ENCODE peak calls at places on chromosomes 12 and 14, in four cellular contexts. One of them, this sample, is unnamed.

GRCh38 chr12:106108187-106108816 is 30.5 kb downstream of the NUAK1 start:
- DNase-seq in uterus: no peak
- DNase-seq in HepG2: no peak
- DNase-seq in H1: no peak
- DNase-seq in this sample: no peak

GRCh38 chr12:46946137-46946536 is 120.3 kb upstream of the SLC38A4 start:
- DNase-seq in HepG2: no peak
- DNase-seq in uterus: no peak
- DNase-seq in H1: no peak
- DNase-seq in this sample: no peak

GRCh38 chr14:61608245-61609142 is 86.8 kb upstream of the HIF1A start:
- DNase-seq in HepG2: peak; percentile 71
- DNase-seq in H1: no peak
- DNase-seq in uterus: no peak
- DNase-seq in this sample: no peak

GRCh38 chr14:34615507-34615906 is 14.4 kb downstream of the SNX6 start:
- DNase-seq in HepG2: no peak
- DNase-seq in H1: no peak
- DNase-seq in uterus: no peak
- DNase-seq in this sample: no peak

GRCh38 chr14:91202234-91202974 is 42.1 kb downstream of the GPR68 start:
- DNase-seq in H1: no peak
- DNase-seq in uterus: no peak
- DNase-seq in HepG2: no peak
- DNase-seq in this sample: no peak

GRCh38 chr14:65045011-65045410 is 57.3 kb downstream of the MAX start:
- DNase-seq in uterus: no peak
- DNase-seq in H1: no peak
- DNase-seq in HepG2: no peak
- DNase-seq in this sample: no peak

GRCh38 chr14:103686831-103687485 is 28.3 kb downstream of the XRCC3 start:
- DNase-seq in H1: no peak
- DNase-seq in HepG2: no peak
- DNase-seq in uterus: no peak
- DNase-seq in this sample: no peak

GRCh38 chr14:50085570-50086315 is 30.6 kb downstream of the VCPKMT start:
- DNase-seq in H1: no peak
- DNase-seq in HepG2: no peak
- DNase-seq in uterus: no peak
- DNase-seq in this sample: no peak

GRCh38 chr14:73381379-73382013 is 76.8 kb downstream of the NUMB start:
- DNase-seq in H1: no peak
- DNase-seq in uterus: no peak
- DNase-seq in HepG2: no peak
- DNase-seq in this sample: no peak

GRCh38 chr14:54637270-54637669 is 70.3 kb downstream of the SAMD4A start:
- DNase-seq in uterus: no peak
- DNase-seq in HepG2: no peak
- DNase-seq in H1: peak; percentile 17
- DNase-seq in this sample: no peak

GRCh38 chr14:39398382-39398781 is 33.9 kb downstream of the FBXO33 start:
- DNase-seq in H1: no peak
- DNase-seq in HepG2: no peak
- DNase-seq in uterus: no peak
- DNase-seq in this sample: no peak

GRCh38 chr14:58501214-58501816 is 73.8 kb downstream of the KIAA0586 start:
- DNase-seq in HepG2: peak; percentile 54
- DNase-seq in uterus: no peak
- DNase-seq in H1: no peak
- DNase-seq in this sample: no peak

GRCh38 chr12:120983759-120984158 is 5.4 kb downstream of the HNF1A start:
- DNase-seq in uterus: no peak
- DNase-seq in H1: no peak
- DNase-seq in HepG2: no peak
- DNase-seq in this sample: no peak

GRCh38 chr12:85363382-85364190 is 83.6 kb downstream of the ALX1 start:
- DNase-seq in uterus: no peak
- DNase-seq in HepG2: no peak
- DNase-seq in H1: no peak
- DNase-seq in this sample: no peak

GRCh38 chr12:98894412-98895085 is 249.5 kb downstream of the APAF1 start:
- DNase-seq in H1: peak; percentile 69
- DNase-seq in uterus: no peak
- DNase-seq in HepG2: no peak
- DNase-seq in this sample: no peak

GRCh38 chr12:81596558-81596957 is 162.6 kb downstream of the PPFIA2 start:
- DNase-seq in uterus: no peak
- DNase-seq in HepG2: no peak
- DNase-seq in H1: no peak
- DNase-seq in this sample: no peak

GRCh38 chr12:65609359-65609771 is 214.9 kb upstream of the HMGA2 start:
- DNase-seq in uterus: no peak
- DNase-seq in HepG2: no peak
- DNase-seq in H1: no peak
- DNase-seq in this sample: no peak

GRCh38 chr12:57524814-57525614 is 2.4 kb downstream of the MBD6 start:
- DNase-seq in H1: no peak
- DNase-seq in uterus: no peak
- DNase-seq in HepG2: no peak
- DNase-seq in this sample: no peak

GRCh38 chr14:39229222-39229543 is 4.5 kb upstream of the MIA2 start:
- DNase-seq in uterus: no peak
- DNase-seq in H1: no peak
- DNase-seq in HepG2: no peak
- DNase-seq in this sample: no peak

GRCh38 chr14:80390911-80391310 is 179.6 kb upstream of the DIO2 start:
- DNase-seq in H1: no peak
- DNase-seq in uterus: no peak
- DNase-seq in HepG2: no peak
- DNase-seq in this sample: no peak

GRCh38 chr14:98826618-98827017 is 445.4 kb downstream of the BCL11B start:
- DNase-seq in uterus: no peak
- DNase-seq in H1: no peak
- DNase-seq in HepG2: no peak
- DNase-seq in this sample: no peak

GRCh38 chr14:75770635-75771034 is 109.6 kb downstream of the TTLL5 start:
- DNase-seq in HepG2: no peak
- DNase-seq in H1: no peak
- DNase-seq in uterus: peak; percentile 54
- DNase-seq in this sample: no peak

GRCh38 chr14:102608064-102608446 is 15.6 kb downstream of the RCOR1 start:
- DNase-seq in uterus: no peak
- DNase-seq in H1: no peak
- DNase-seq in HepG2: no peak
- DNase-seq in this sample: no peak

GRCh38 chr14:64279719-64280668 is 14.2 kb downstream of the ESR2 start:
- DNase-seq in uterus: no peak
- DNase-seq in H1: no peak
- DNase-seq in HepG2: no peak
- DNase-seq in this sample: no peak

GRCh38 chr12:89358805-89359204 is 6.5 kb upstream of the DUSP6 start:
- DNase-seq in uterus: no peak
- DNase-seq in H1: no peak
- DNase-seq in HepG2: no peak
- DNase-seq in this sample: no peak

GRCh38 chr14:69171569-69171968 is 18.6 kb upstream of the DCAF5 start:
- DNase-seq in uterus: no peak
- DNase-seq in HepG2: no peak
- DNase-seq in H1: no peak
- DNase-seq in this sample: no peak

GRCh38 chr14:92785601-92786426 is 8.3 kb upstream of the GOLGA5 start:
- DNase-seq in H1: no peak
- DNase-seq in uterus: peak; percentile 38
- DNase-seq in HepG2: no peak
- DNase-seq in this sample: no peak

GRCh38 chr12:45216297-45216982 is 545 bp downstream of the ANO6 start:
- DNase-seq in HepG2: peak; percentile 30
- DNase-seq in uterus: peak; percentile 52
- DNase-seq in H1: peak; percentile 74
- DNase-seq in this sample: peak; percentile 94

GRCh38 chr12:20024194-20024593 is 344.1 kb upstream of the PDE3A start:
- DNase-seq in H1: no peak
- DNase-seq in HepG2: no peak
- DNase-seq in uterus: no peak
- DNase-seq in this sample: no peak

GRCh38 chr14:71620401-71620800 is 311.8 kb upstream of the RGS6 start:
- DNase-seq in H1: no peak
- DNase-seq in uterus: no peak
- DNase-seq in HepG2: no peak
- DNase-seq in this sample: no peak

GRCh38 chr12:104910196-104910840 is 47.8 kb downstream of the SLC41A2 start:
- DNase-seq in H1: no peak
- DNase-seq in HepG2: no peak
- DNase-seq in uterus: no peak
- DNase-seq in this sample: no peak

GRCh38 chr12:15852383-15852782 is 29.8 kb upstream of the STRAP start:
- DNase-seq in uterus: no peak
- DNase-seq in H1: no peak
- DNase-seq in HepG2: no peak
- DNase-seq in this sample: no peak

DNA sequence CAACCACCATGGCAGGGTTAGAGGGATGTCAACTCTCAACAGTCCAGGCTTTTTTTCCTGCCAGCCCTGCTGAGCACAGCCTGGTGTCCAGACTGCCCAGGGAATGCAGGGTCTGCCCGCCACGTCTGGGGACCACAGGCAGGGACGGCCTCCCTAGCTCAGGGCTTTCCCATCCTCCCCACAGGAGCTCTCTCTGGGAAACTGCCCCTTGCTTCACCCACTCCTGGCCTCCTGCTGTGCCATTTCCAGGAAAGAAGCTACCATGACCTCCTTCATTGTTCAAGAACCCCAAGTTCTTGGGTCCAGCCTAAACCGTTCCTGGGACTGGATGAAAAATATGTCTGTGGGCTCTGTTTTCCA is 4.8 kb downstream of the SCNN1A start:
- DNase-seq in H1: no peak
- DNase-seq in HepG2: no peak
- DNase-seq in uterus: no peak
- DNase-seq in this sample: no peak
- H3K27ac ChIP-seq in H1: peak overlapping the region; percentile 72
- H3K27ac ChIP-seq in HepG2: peak overlapping the region; percentile 88
- H3K27ac ChIP-seq in uterus: peak overlapping the region; percentile 28
- H3K27ac ChIP-seq in this sample: no peak overlapping the region

GRCh38 chr12:131836714-131837397 is 8.7 kb downstream of the MMP17 start:
- DNase-seq in H1: no peak
- DNase-seq in uterus: no peak
- DNase-seq in HepG2: no peak
- DNase-seq in this sample: no peak

GRCh38 chr12:131835616-131836171 is 7.5 kb downstream of the MMP17 start:
- DNase-seq in H1: no peak
- DNase-seq in uterus: no peak
- DNase-seq in HepG2: no peak
- DNase-seq in this sample: no peak

GRCh38 chr12:131833896-131834641 is 5.9 kb downstream of the MMP17 start:
- DNase-seq in H1: peak; percentile 49
- DNase-seq in HepG2: no peak
- DNase-seq in uterus: no peak
- DNase-seq in this sample: no peak

GRCh38 chr12:131834798-131835615 is 6.8 kb downstream of the MMP17 start:
- DNase-seq in uterus: no peak
- DNase-seq in H1: peak; percentile 40
- DNase-seq in HepG2: no peak
- DNase-seq in this sample: no peak

GRCh38 chr12:131836193-131836592 is 8.0 kb downstream of the MMP17 start:
- DNase-seq in uterus: no peak
- DNase-seq in H1: no peak
- DNase-seq in HepG2: no peak
- DNase-seq in this sample: no peak
- TF ChIP-seq CTCF in uterus: no peak
- TF ChIP-seq CTCF in H1: no peak
- TF ChIP-seq CTCF in HepG2: peak; percentile 50
- TF ChIP-seq CTCF in this sample: peak; percentile 19

DNA sequence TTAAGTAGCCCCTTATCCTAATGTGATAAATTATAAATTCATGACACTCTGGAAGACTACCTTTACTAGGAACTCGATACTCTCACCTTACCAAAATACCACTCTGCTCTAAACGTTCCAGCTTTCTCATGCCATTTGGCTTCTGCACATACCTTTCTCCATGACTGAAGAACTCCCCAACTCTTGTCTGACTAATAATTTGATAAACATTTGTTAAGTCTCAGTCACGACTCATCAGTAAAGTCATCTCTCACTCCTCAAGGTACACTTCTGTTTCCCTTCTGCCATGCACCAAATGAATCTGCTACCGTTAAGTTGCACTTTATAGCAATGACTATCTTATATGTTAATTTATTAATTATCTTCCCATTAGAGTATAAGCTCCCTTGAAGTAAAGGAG is 498.3 kb upstream of the NOVA1 start:
- DNase-seq in HepG2: no peak
- DNase-seq in uterus: no peak
- DNase-seq in H1: no peak
- DNase-seq in this sample: no peak
- H3K9me3 ChIP-seq in HepG2: peaks cover 91% of the 10 kb centered on the region
- H3K9me3 ChIP-seq in uterus: no peaks in the 10 kb centered on the region
- H3K9me3 ChIP-seq in H1: no peaks in the 10 kb centered on the region
- H3K9me3 ChIP-seq in this sample: no peaks in the 10 kb centered on the region

GRCh38 chr12:6770094-6770493 is 2.2 kb upstream of the LAG3 start:
- DNase-seq in H1: no peak
- DNase-seq in uterus: no peak
- DNase-seq in HepG2: no peak
- DNase-seq in this sample: no peak

GRCh38 chr12:6768385-6769002 is 2.3 kb downstream of the PTMS start:
- DNase-seq in HepG2: no peak
- DNase-seq in uterus: no peak
- DNase-seq in H1: no peak
- DNase-seq in this sample: no peak

GRCh38 chr12:6769681-6770080 is 2.6 kb upstream of the LAG3 start:
- DNase-seq in HepG2: no peak
- DNase-seq in H1: no peak
- DNase-seq in uterus: no peak
- DNase-seq in this sample: no peak

GRCh38 chr12:6767592-6768384 is 1.6 kb downstream of the PTMS start:
- DNase-seq in HepG2: peak; percentile 68
- DNase-seq in H1: no peak
- DNase-seq in uterus: no peak
- DNase-seq in this sample: no peak

DNA sequence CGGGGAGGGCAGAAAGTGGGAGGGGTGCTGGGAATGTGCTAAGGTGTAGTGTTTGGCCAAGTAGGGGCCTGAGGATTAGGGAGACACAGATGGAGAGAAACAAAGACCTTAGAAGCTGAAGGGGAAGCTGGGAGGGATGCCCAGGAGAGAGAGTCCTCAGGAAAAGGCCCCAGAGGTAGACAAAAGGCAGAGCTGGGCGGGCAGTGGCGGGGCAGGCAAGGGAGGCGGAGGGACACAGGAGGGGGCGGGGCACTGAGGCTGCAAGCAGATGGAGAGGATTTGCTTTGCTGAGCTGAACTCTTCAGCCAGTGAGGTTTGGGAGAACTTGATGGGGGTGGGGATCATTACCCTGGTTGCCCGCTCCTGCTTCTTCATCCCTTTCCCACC is 2.8 kb downstream of the PTMS start:
- DNase-seq in H1: peak; percentile 80
- DNase-seq in HepG2: no peak
- DNase-seq in uterus: peak; percentile 65
- DNase-seq in this sample: no peak
- H3K27ac ChIP-seq in H1: peak overlapping the region; percentile 13
- H3K27ac ChIP-seq in HepG2: peak overlapping the region; percentile 88
- H3K27ac ChIP-seq in uterus: peak overlapping the region; percentile 98
- H3K27ac ChIP-seq in this sample: peak overlapping the region; percentile 100